ENCODE peak calls at places on chromosomes 4 and X, in six cellular contexts. Q is Daoy, G is substantia nigra, I is dermis microvascular lymphatic vessel endothelial cell, X is ACHN, F is Kasumi-1. S is an unnamed sample.

GRCh38 chr4:188722911-188723310 is 583.7 kb downstream of the TRIML1 start:
- DNase-seq in Q (no peak), G (no peak), I (no peak), X (no peak), F (no peak), S (no peak)

GRCh38 chr4:25861951-25862410 is 807 bp downstream of the SEL1L3 start:
- DNase-seq in Q (peak; percentile 41), G (no peak), I (no peak), X (peak; percentile 49), F (no peak), S (no peak)

GRCh38 chr4:85737254-85737653 is 262.3 kb downstream of the ARHGAP24 start:
- DNase-seq in Q (no peak), G (no peak), I (no peak), X (no peak), F (no peak), S (no peak)

GRCh38 chr4:153260553-153261306 is 56.5 kb downstream of the TRIM2 start:
- DNase-seq in Q (peak; percentile 7), G (no peak), I (no peak), X (no peak), F (no peak), S (no peak)

GRCh38 chrX:23661671-23662070 is 5.6 kb upstream of the PRDX4 start:
- DNase-seq in Q (no peak), G (no peak), I (no peak), X (no peak), F (no peak), S (no peak)

GRCh38 chr4:2388430-2389182 is 29.8 kb downstream of the ZFYVE28 start:
- DNase-seq in Q (no peak), G (no peak), I (no peak), X (no peak), F (no peak), S (no peak)

GRCh38 chr4:118918388-118918787 is 29.7 kb downstream of the SYNPO2 start:
- DNase-seq in Q (peak; percentile 44), G (no peak), I (peak; percentile 2), X (peak; percentile 89), F (no peak), S (no peak)

GRCh38 chrX:84123585-84123984 is 64.4 kb downstream of the RPS6KA6 start:
- DNase-seq in Q (no peak), G (no peak), I (no peak), X (no peak), F (no peak), S (no peak)

GRCh38 chr4:53706422-53707032 is 115.2 kb upstream of the LNX1 start:
- DNase-seq in Q (no peak), G (no peak), I (peak; percentile 55), X (peak; percentile 39), F (peak; percentile 88), S (no peak)

GRCh38 chr4:86531440-86531839 is 62.7 kb upstream of the PTPN13 start:
- DNase-seq in Q (no peak), G (no peak), I (no peak), X (no peak), F (no peak), S (no peak)

GRCh38 chr4:70709551-70710080 is 12.1 kb upstream of the RUFY3 start:
- DNase-seq in Q (no peak), G (no peak), I (no peak), X (no peak), F (no peak), S (no peak)

GRCh38 chr4:108359936-108360681 is 191.4 kb upstream of the LEF1 start:
- DNase-seq in Q (no peak), G (no peak), I (no peak), X (no peak), F (no peak), S (no peak)

GRCh38 chr4:3430524-3430923 is 11.2 kb upstream of the HGFAC start:
- DNase-seq in Q (no peak), G (no peak), I (no peak), X (no peak), F (no peak), S (peak; percentile 32)

GRCh38 chrX:23334536-23334870 is at the start of gene PTCHD1:
- DNase-seq in Q (no peak), G (no peak), I (no peak), X (no peak), F (no peak), S (no peak)

GRCh38 chr4:186345184-186345583 is 79.2 kb downstream of the F11 start:
- DNase-seq in Q (no peak), G (no peak), I (no peak), X (no peak), F (no peak), S (no peak)

GRCh38 chrX:123603516-123603915 is 129.3 kb downstream of the THOC2 start:
- DNase-seq in Q (no peak), G (no peak), I (no peak), X (no peak), F (no peak), S (no peak)

GRCh38 chrX:148500428-148501120 is at the start of gene AFF2:
- DNase-seq in Q (peak; percentile 16), G (no peak), I (no peak), X (peak; percentile 0), F (peak; percentile 8), S (peak; percentile 64)

GRCh38 chrX:106898462-106898861 is 4.7 kb downstream of the RIPPLY1 start:
- DNase-seq in Q (peak; percentile 44), G (no peak), I (peak; percentile 11), X (peak; percentile 56), F (peak; percentile 36), S (no peak)

GRCh38 chr4:48379587-48380140 is 38.3 kb downstream of the SLAIN2 start:
- DNase-seq in Q (no peak), G (no peak), I (no peak), X (no peak), F (no peak), S (no peak)

GRCh38 chr4:42568610-42569207 is 88.2 kb downstream of the ATP8A1 start:
- DNase-seq in Q (peak; percentile 62), G (peak; percentile 57), I (peak; percentile 70), X (peak; percentile 60), F (peak; percentile 76), S (no peak)

GRCh38 chr4:183563874-183564273 is 59.0 kb downstream of the ING2 start:
- DNase-seq in Q (peak; percentile 48), G (peak; percentile 12), I (no peak), X (no peak), F (no peak), S (no peak)

GRCh38 chr4:48490012-48490679 is at the start of gene ZAR1:
- DNase-seq in Q (peak; percentile 20), G (no peak), I (no peak), X (peak; percentile 8), F (no peak), S (no peak)

GRCh38 chr4:181702864-181703263 is 540.3 kb upstream of the TENM3 start:
- DNase-seq in Q (no peak), G (no peak), I (no peak), X (no peak), F (no peak), S (no peak)

GRCh38 chr4:55947254-55947882 is 1.4 kb upstream of the CEP135 start:
- DNase-seq in Q (peak; percentile 9), G (no peak), I (no peak), X (no peak), F (peak; percentile 88), S (no peak)

GRCh38 chrX:53831662-53832635 is 145.4 kb upstream of the HUWE1 start:
- DNase-seq in Q (peak; percentile 21), G (no peak), I (peak; percentile 4), X (peak; percentile 31), F (peak; percentile 24), S (no peak)

GRCh38 chrX:129783176-129783776 is 3.5 kb downstream of the SASH3 start:
- DNase-seq in Q (no peak), G (no peak), I (no peak), X (no peak), F (no peak), S (no peak)

GRCh38 chr4:149296503-149296902 is 519.1 kb downstream of the IQCM start:
- DNase-seq in Q (no peak), G (no peak), I (no peak), X (peak; percentile 14), F (no peak), S (no peak)

GRCh38 chr4:169604131-169604900 is 8.1 kb downstream of the NEK1 start:
- DNase-seq in Q (peak; percentile 46), G (no peak), I (no peak), X (peak; percentile 49), F (peak; percentile 7), S (no peak)

GRCh38 chrX:71060127-71060526 is 8.0 kb downstream of the SNX12 start:
- DNase-seq in Q (no peak), G (no peak), I (no peak), X (no peak), F (no peak), S (no peak)

GRCh38 chrX:97524340-97524739 is 640.6 kb downstream of the RPA4 start:
- DNase-seq in Q (no peak), G (no peak), I (no peak), X (no peak), F (no peak), S (no peak)

GRCh38 chrX:113202601-113203000 is 362.0 kb upstream of the AMOT start:
- DNase-seq in Q (no peak), G (no peak), I (no peak), X (no peak), F (no peak), S (no peak)

GRCh38 chrX:153592966-153593688 is 5.8 kb downstream of the CCNQ start:
- DNase-seq in Q (no peak), G (peak; percentile 75), I (no peak), X (no peak), F (no peak), S (peak; percentile 86)

GRCh38 chr4:103934178-103934789 is 214.5 kb upstream of the TACR3 start:
- DNase-seq in Q (peak; percentile 1), G (no peak), I (peak; percentile 29), X (peak; percentile 57), F (peak; percentile 35), S (no peak)

GRCh38 chr4:99968330-99968729 is 18.3 kb upstream of the H2AZ1 start:
- DNase-seq in Q (peak; percentile 7), G (no peak), I (no peak), X (peak; percentile 66), F (no peak), S (no peak)

GRCh38 chr4:8817081-8817812 is 54.4 kb downstream of the HMX1 start:
- DNase-seq in Q (no peak), G (no peak), I (no peak), X (no peak), F (no peak), S (no peak)

GRCh38 chr4:154314248-154314647 is 177.4 kb downstream of the DCHS2 start:
- DNase-seq in Q (peak; percentile 11), G (no peak), I (no peak), X (peak; percentile 30), F (no peak), S (no peak)

GRCh38 chrX:68599256-68600152 is 48.0 kb upstream of the STARD8 start:
- DNase-seq in Q (no peak), G (no peak), I (peak; percentile 1), X (peak; percentile 9), F (no peak), S (no peak)

GRCh38 chr4:37865450-37865849 is 25.4 kb upstream of the TBC1D1 start:
- DNase-seq in Q (no peak), G (no peak), I (no peak), X (no peak), F (peak; percentile 44), S (no peak)

GRCh38 chrX:51803833-51804232 is 60.6 kb downstream of the GSPT2 start:
- DNase-seq in Q (no peak), G (no peak), I (no peak), X (no peak), F (no peak), S (no peak)

GRCh38 chr4:39330353-39330752 is 35.8 kb downstream of the RFC1 start:
- DNase-seq in Q (no peak), G (no peak), I (no peak), X (peak; percentile 37), F (no peak), S (no peak)